ENCODE peak calls at places on chromosomes 6 and 20, in seven cellular contexts. One of them, this sample, is unnamed.

GRCh38 chr20:55514498-55514897 is 490.8 kb downstream of the CBLN4 start:
- DNase-seq in ovary: no peak
- DNase-seq in lung: no peak
- DNase-seq in HCT116: no peak
- DNase-seq in right cardiac atrium: no peak
- DNase-seq in sigmoid colon: no peak
- DNase-seq in GM23248: no peak
- DNase-seq in this sample: no peak

GRCh38 chr20:63833776-63834544 is 2.9 kb upstream of the ZBTB46 start:
- DNase-seq in ovary: peak; percentile 53
- DNase-seq in lung: no peak
- DNase-seq in HCT116: no peak
- DNase-seq in right cardiac atrium: peak; percentile 60
- DNase-seq in sigmoid colon: no peak
- DNase-seq in GM23248: no peak
- DNase-seq in this sample: no peak

GRCh38 chr6:43496370-43497128 is 13.6 kb downstream of the LRRC73 start:
- DNase-seq in ovary: no peak
- DNase-seq in lung: no peak
- DNase-seq in HCT116: no peak
- DNase-seq in right cardiac atrium: peak; percentile 71
- DNase-seq in sigmoid colon: no peak
- DNase-seq in GM23248: peak; percentile 86
- DNase-seq in this sample: no peak

GRCh38 chr6:39092124-39092523 is 22.9 kb downstream of the SAYSD1 start:
- DNase-seq in ovary: no peak
- DNase-seq in lung: no peak
- DNase-seq in HCT116: no peak
- DNase-seq in right cardiac atrium: no peak
- DNase-seq in sigmoid colon: no peak
- DNase-seq in GM23248: no peak
- DNase-seq in this sample: no peak

GRCh38 chr6:106360989-106361430 is 493 bp downstream of the CRYBG1 start:
- DNase-seq in ovary: no peak
- DNase-seq in lung: peak; percentile 31
- DNase-seq in HCT116: no peak
- DNase-seq in right cardiac atrium: peak; percentile 53
- DNase-seq in sigmoid colon: no peak
- DNase-seq in GM23248: peak; percentile 34
- DNase-seq in this sample: peak; percentile 16

GRCh38 chr6:163341671-163342070 is 72.8 kb upstream of the QKI start:
- DNase-seq in ovary: no peak
- DNase-seq in lung: no peak
- DNase-seq in HCT116: no peak
- DNase-seq in right cardiac atrium: peak; percentile 33
- DNase-seq in sigmoid colon: no peak
- DNase-seq in GM23248: no peak
- DNase-seq in this sample: no peak

GRCh38 chr6:19736066-19736465 is 101.1 kb upstream of the ID4 start:
- DNase-seq in ovary: no peak
- DNase-seq in lung: no peak
- DNase-seq in HCT116: no peak
- DNase-seq in right cardiac atrium: no peak
- DNase-seq in sigmoid colon: no peak
- DNase-seq in GM23248: no peak
- DNase-seq in this sample: no peak

GRCh38 chr6:18047406-18047805 is 60.0 kb upstream of the KIF13A start:
- DNase-seq in ovary: no peak
- DNase-seq in lung: no peak
- DNase-seq in HCT116: no peak
- DNase-seq in right cardiac atrium: no peak
- DNase-seq in sigmoid colon: no peak
- DNase-seq in GM23248: peak; percentile 75
- DNase-seq in this sample: no peak

GRCh38 chr6:169865346-169866139 is 114.1 kb downstream of the ERMARD start:
- DNase-seq in ovary: no peak
- DNase-seq in lung: no peak
- DNase-seq in HCT116: no peak
- DNase-seq in right cardiac atrium: no peak
- DNase-seq in sigmoid colon: peak; percentile 49
- DNase-seq in GM23248: no peak
- DNase-seq in this sample: no peak

GRCh38 chr6:87832025-87832825 is 130.2 kb upstream of the AKIRIN2 start:
- DNase-seq in ovary: no peak
- DNase-seq in lung: no peak
- DNase-seq in HCT116: no peak
- DNase-seq in right cardiac atrium: no peak
- DNase-seq in sigmoid colon: no peak
- DNase-seq in GM23248: peak; percentile 63
- DNase-seq in this sample: no peak

GRCh38 chr6:30151580-30151979 is 9.4 kb downstream of the TRIM10 start:
- DNase-seq in ovary: no peak
- DNase-seq in lung: no peak
- DNase-seq in HCT116: no peak
- DNase-seq in right cardiac atrium: no peak
- DNase-seq in sigmoid colon: no peak
- DNase-seq in GM23248: no peak
- DNase-seq in this sample: no peak

GRCh38 chr6:113347420-113347819 is 509.7 kb upstream of the MARCKS start:
- DNase-seq in ovary: no peak
- DNase-seq in lung: no peak
- DNase-seq in HCT116: no peak
- DNase-seq in right cardiac atrium: no peak
- DNase-seq in sigmoid colon: no peak
- DNase-seq in GM23248: peak; percentile 58
- DNase-seq in this sample: no peak

GRCh38 chr6:117956386-117956785 is 49.3 kb downstream of the SLC35F1 start:
- DNase-seq in ovary: no peak
- DNase-seq in lung: no peak
- DNase-seq in HCT116: no peak
- DNase-seq in right cardiac atrium: no peak
- DNase-seq in sigmoid colon: no peak
- DNase-seq in GM23248: peak; percentile 4
- DNase-seq in this sample: no peak

GRCh38 chr6:34138924-34139323 is 7.0 kb downstream of the GRM4 start:
- DNase-seq in ovary: no peak
- DNase-seq in lung: no peak
- DNase-seq in HCT116: no peak
- DNase-seq in right cardiac atrium: no peak
- DNase-seq in sigmoid colon: no peak
- DNase-seq in GM23248: no peak
- DNase-seq in this sample: no peak
- H3K4me1 ChIP-seq in ovary: peaks cover 4% of the 10 kb centered on the region
- H3K4me1 ChIP-seq in lung: peaks cover 5% of the 10 kb centered on the region
- H3K4me1 ChIP-seq in HCT116: no peaks in the 10 kb centered on the region
- H3K4me1 ChIP-seq in right cardiac atrium: peaks cover 2% of the 10 kb centered on the region
- H3K4me1 ChIP-seq in sigmoid colon: peaks cover 17% of the 10 kb centered on the region
- H3K4me1 ChIP-seq in GM23248: no peaks in the 10 kb centered on the region
- H3K4me1 ChIP-seq in this sample: peaks cover 3% of the 10 kb centered on the region

GRCh38 chr20:6122111-6122872 is 538 bp downstream of the FERMT1 start:
- DNase-seq in ovary: no peak
- DNase-seq in lung: no peak
- DNase-seq in HCT116: no peak
- DNase-seq in right cardiac atrium: no peak
- DNase-seq in sigmoid colon: no peak
- DNase-seq in GM23248: peak; percentile 46
- DNase-seq in this sample: peak; percentile 20
- H3K4me3 ChIP-seq in ovary: peak overlapping the region; percentile 60
- H3K4me3 ChIP-seq in lung: peak overlapping the region; percentile 30
- H3K4me3 ChIP-seq in HCT116: peak overlapping the region; percentile 81
- H3K4me3 ChIP-seq in right cardiac atrium: peak overlapping the region; percentile 6
- H3K4me3 ChIP-seq in sigmoid colon: peak overlapping the region; percentile 39
- H3K4me3 ChIP-seq in GM23248: peak overlapping the region; percentile 77
- H3K4me3 ChIP-seq in this sample: peak overlapping the region; percentile 12

GRCh38 chr6:31734247-31734702 is 2.1 kb downstream of the CLIC1 start:
- DNase-seq in ovary: no peak
- DNase-seq in lung: no peak
- DNase-seq in HCT116: no peak
- DNase-seq in right cardiac atrium: no peak
- DNase-seq in sigmoid colon: no peak
- DNase-seq in GM23248: no peak
- DNase-seq in this sample: no peak
- H3K4me1 ChIP-seq in ovary: peaks cover 12% of the 10 kb centered on the region
- H3K4me1 ChIP-seq in lung: peaks cover 17% of the 10 kb centered on the region
- H3K4me1 ChIP-seq in HCT116: peaks cover 37% of the 10 kb centered on the region
- H3K4me1 ChIP-seq in right cardiac atrium: peaks cover 9% of the 10 kb centered on the region
- H3K4me1 ChIP-seq in sigmoid colon: peaks cover 33% of the 10 kb centered on the region
- H3K4me1 ChIP-seq in GM23248: peaks cover 44% of the 10 kb centered on the region
- H3K4me1 ChIP-seq in this sample: peaks cover 22% of the 10 kb centered on the region

DNA sequence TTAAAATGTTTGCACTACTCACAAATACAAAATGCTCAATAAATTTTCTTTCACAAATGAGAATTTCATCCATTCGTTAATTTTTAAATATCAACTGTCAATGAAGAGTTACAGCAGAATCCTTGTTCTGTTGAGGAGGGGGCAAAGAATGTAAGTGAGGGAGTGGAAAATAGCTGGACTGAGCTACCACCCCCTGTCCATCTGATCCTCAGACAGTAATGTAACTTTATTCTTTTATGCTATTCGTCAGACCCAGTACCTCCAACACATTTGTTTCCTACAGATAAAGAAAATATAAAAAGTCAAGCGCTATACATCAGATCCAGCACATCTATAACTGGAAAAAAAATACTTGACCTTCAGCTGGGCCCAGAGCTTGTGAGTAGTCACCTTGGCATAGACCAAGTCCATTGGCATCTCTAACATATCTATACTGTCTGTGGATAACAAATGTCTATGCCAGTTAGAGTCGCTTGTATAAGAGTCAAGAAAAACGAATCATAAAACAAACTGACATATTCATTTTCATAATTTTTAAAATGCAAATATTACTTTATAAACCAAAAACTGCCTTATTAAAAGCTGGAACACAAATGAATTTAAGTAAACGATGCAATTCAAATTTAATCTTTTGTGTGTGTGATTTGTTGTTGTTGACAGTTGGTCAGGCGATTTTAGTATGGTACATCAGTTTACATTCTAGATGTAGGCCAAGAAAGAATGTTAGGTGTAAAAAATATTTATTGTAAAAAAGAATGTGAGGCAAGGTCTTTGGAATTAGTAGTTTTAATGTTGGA is 57.2 kb upstream of the HFE start:
- DNase-seq in ovary: no peak
- DNase-seq in lung: no peak
- DNase-seq in HCT116: no peak
- DNase-seq in right cardiac atrium: no peak
- DNase-seq in sigmoid colon: no peak
- DNase-seq in GM23248: no peak
- DNase-seq in this sample: no peak
- H3K4me3 ChIP-seq in ovary: no peak overlapping the region
- H3K4me3 ChIP-seq in lung: no peak overlapping the region
- H3K4me3 ChIP-seq in HCT116: no peak overlapping the region
- H3K4me3 ChIP-seq in right cardiac atrium: no peak overlapping the region
- H3K4me3 ChIP-seq in sigmoid colon: no peak overlapping the region
- H3K4me3 ChIP-seq in GM23248: no peak overlapping the region
- H3K4me3 ChIP-seq in this sample: no peak overlapping the region

GRCh38 chr6:111569951-111570350 is 35.7 kb downstream of the TRAF3IP2 start:
- DNase-seq in ovary: no peak
- DNase-seq in lung: no peak
- DNase-seq in HCT116: no peak
- DNase-seq in right cardiac atrium: no peak
- DNase-seq in sigmoid colon: no peak
- DNase-seq in GM23248: no peak
- DNase-seq in this sample: no peak
- H3K4me1 ChIP-seq in ovary: peaks cover 3% of the 10 kb centered on the region
- H3K4me1 ChIP-seq in lung: peaks cover 30% of the 10 kb centered on the region
- H3K4me1 ChIP-seq in HCT116: no peaks in the 10 kb centered on the region
- H3K4me1 ChIP-seq in right cardiac atrium: peaks cover 21% of the 10 kb centered on the region
- H3K4me1 ChIP-seq in sigmoid colon: peaks cover 44% of the 10 kb centered on the region
- H3K4me1 ChIP-seq in GM23248: peaks cover 51% of the 10 kb centered on the region
- H3K4me1 ChIP-seq in this sample: peaks cover 30% of the 10 kb centered on the region

GRCh38 chr6:157305676-157306653 is 17.4 kb downstream of the TMEM242 start:
- DNase-seq in ovary: no peak
- DNase-seq in lung: no peak
- DNase-seq in HCT116: no peak
- DNase-seq in right cardiac atrium: no peak
- DNase-seq in sigmoid colon: no peak
- DNase-seq in GM23248: no peak
- DNase-seq in this sample: no peak
- H3K4me3 ChIP-seq in ovary: no peak overlapping the region
- H3K4me3 ChIP-seq in lung: no peak overlapping the region
- H3K4me3 ChIP-seq in HCT116: no peak overlapping the region
- H3K4me3 ChIP-seq in right cardiac atrium: no peak overlapping the region
- H3K4me3 ChIP-seq in sigmoid colon: no peak overlapping the region
- H3K4me3 ChIP-seq in GM23248: no peak overlapping the region
- H3K4me3 ChIP-seq in this sample: no peak overlapping the region

GRCh38 chr6:35485402-35485877 is 11.4 kb downstream of the TEAD3 start:
- DNase-seq in ovary: peak; percentile 80
- DNase-seq in lung: peak; percentile 58
- DNase-seq in HCT116: no peak
- DNase-seq in right cardiac atrium: peak; percentile 86
- DNase-seq in sigmoid colon: peak; percentile 76
- DNase-seq in GM23248: peak; percentile 37
- DNase-seq in this sample: peak; percentile 63
- H3K4me1 ChIP-seq in ovary: peaks cover 27% of the 10 kb centered on the region
- H3K4me1 ChIP-seq in lung: peaks cover 24% of the 10 kb centered on the region
- H3K4me1 ChIP-seq in HCT116: peaks cover 50% of the 10 kb centered on the region
- H3K4me1 ChIP-seq in right cardiac atrium: peaks cover 11% of the 10 kb centered on the region
- H3K4me1 ChIP-seq in sigmoid colon: peaks cover 61% of the 10 kb centered on the region
- H3K4me1 ChIP-seq in GM23248: peaks cover 29% of the 10 kb centered on the region
- H3K4me1 ChIP-seq in this sample: peaks cover 30% of the 10 kb centered on the region

GRCh38 chr6:101531538-101531937 is 138.0 kb downstream of the GRIK2 start:
- DNase-seq in ovary: no peak
- DNase-seq in lung: no peak
- DNase-seq in HCT116: no peak
- DNase-seq in right cardiac atrium: no peak
- DNase-seq in sigmoid colon: no peak
- DNase-seq in GM23248: no peak
- DNase-seq in this sample: no peak

GRCh38 chr6:101537917-101538316 is 144.4 kb downstream of the GRIK2 start:
- DNase-seq in ovary: no peak
- DNase-seq in lung: no peak
- DNase-seq in HCT116: no peak
- DNase-seq in right cardiac atrium: no peak
- DNase-seq in sigmoid colon: no peak
- DNase-seq in GM23248: peak; percentile 9
- DNase-seq in this sample: no peak

GRCh38 chr6:101534386-101534785 is 140.9 kb downstream of the GRIK2 start:
- DNase-seq in ovary: no peak
- DNase-seq in lung: no peak
- DNase-seq in HCT116: no peak
- DNase-seq in right cardiac atrium: no peak
- DNase-seq in sigmoid colon: no peak
- DNase-seq in GM23248: peak; percentile 22
- DNase-seq in this sample: no peak

GRCh38 chr6:101539510-101540245 is 146.2 kb downstream of the GRIK2 start:
- DNase-seq in ovary: no peak
- DNase-seq in lung: no peak
- DNase-seq in HCT116: no peak
- DNase-seq in right cardiac atrium: no peak
- DNase-seq in sigmoid colon: no peak
- DNase-seq in GM23248: peak; percentile 54
- DNase-seq in this sample: no peak

DNA sequence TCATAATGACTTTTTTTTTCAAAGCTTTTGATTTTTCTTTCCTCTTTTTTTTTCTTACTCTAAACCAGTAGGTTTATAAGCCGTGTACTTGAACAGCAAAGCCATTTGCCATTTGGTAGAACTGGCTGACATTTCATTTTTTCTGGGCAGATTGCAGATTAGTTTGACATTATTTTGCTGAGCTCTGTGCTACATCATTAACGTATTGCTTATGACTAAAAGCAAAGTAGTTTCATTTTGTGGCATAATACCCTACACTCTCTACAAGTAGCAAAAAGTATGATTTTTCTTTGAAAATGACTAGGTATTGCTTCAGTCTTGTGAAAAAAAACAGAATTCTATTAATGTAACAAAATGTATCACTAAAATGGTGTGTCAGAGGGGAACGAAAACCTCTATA is 141.3 kb downstream of the GRIK2 start:
- DNase-seq in ovary: no peak
- DNase-seq in lung: no peak
- DNase-seq in HCT116: no peak
- DNase-seq in right cardiac atrium: no peak
- DNase-seq in sigmoid colon: no peak
- DNase-seq in GM23248: peak; percentile 9
- DNase-seq in this sample: no peak
- H3K4me3 ChIP-seq in ovary: no peak overlapping the region
- H3K4me3 ChIP-seq in lung: no peak overlapping the region
- H3K4me3 ChIP-seq in HCT116: no peak overlapping the region
- H3K4me3 ChIP-seq in right cardiac atrium: no peak overlapping the region
- H3K4me3 ChIP-seq in sigmoid colon: no peak overlapping the region
- H3K4me3 ChIP-seq in GM23248: peak overlapping the region; percentile 44
- H3K4me3 ChIP-seq in this sample: no peak overlapping the region